ENCODE peak calls at places on chromosomes 4 and X, in six cellular contexts. One of them, this sample, is unnamed.

GRCh38 chr4:99210789-99211188 is 8.3 kb downstream of the ADH6 start:
- DNase-seq in retina: no peak
- DNase-seq in endothelial cell: no peak
- DNase-seq in fibroblast of lung: no peak
- DNase-seq in AG20443: no peak
- DNase-seq in anterior cingulate cortex: no peak
- DNase-seq in this sample: no peak

GRCh38 chrX:38110231-38110630 is 103.9 kb downstream of the SYTL5 start:
- DNase-seq in endothelial cell: no peak
- DNase-seq in anterior cingulate cortex: no peak
- DNase-seq in retina: no peak
- DNase-seq in AG20443: no peak
- DNase-seq in fibroblast of lung: no peak
- DNase-seq in this sample: no peak

GRCh38 chr4:184762100-184762499 is 28.2 kb upstream of the CENPU start:
- DNase-seq in endothelial cell: no peak
- DNase-seq in anterior cingulate cortex: no peak
- DNase-seq in AG20443: no peak
- DNase-seq in retina: no peak
- DNase-seq in fibroblast of lung: no peak
- DNase-seq in this sample: no peak

GRCh38 chrX:115337735-115338134 is 48.2 kb downstream of the LUZP4 start:
- DNase-seq in anterior cingulate cortex: no peak
- DNase-seq in retina: no peak
- DNase-seq in AG20443: peak
- DNase-seq in endothelial cell: no peak
- DNase-seq in fibroblast of lung: peak
- DNase-seq in this sample: no peak

GRCh38 chr4:76198411-76199237 is 15.0 kb downstream of the SCARB2 start:
- DNase-seq in anterior cingulate cortex: peak
- DNase-seq in endothelial cell: peak
- DNase-seq in retina: peak
- DNase-seq in AG20443: peak
- DNase-seq in fibroblast of lung: peak
- DNase-seq in this sample: peak

GRCh38 chrX:9785944-9786741 is at the start of gene SHROOM2:
- DNase-seq in retina: peak
- DNase-seq in fibroblast of lung: no peak
- DNase-seq in anterior cingulate cortex: no peak
- DNase-seq in endothelial cell: peak
- DNase-seq in AG20443: no peak
- DNase-seq in this sample: no peak

GRCh38 chrX:27445438-27445837 is 17.7 kb downstream of the PPP4R3C start:
- DNase-seq in fibroblast of lung: no peak
- DNase-seq in endothelial cell: no peak
- DNase-seq in retina: no peak
- DNase-seq in AG20443: no peak
- DNase-seq in anterior cingulate cortex: no peak
- DNase-seq in this sample: no peak

GRCh38 chr4:2652415-2653155 is 103.6 kb downstream of the TNIP2 start:
- DNase-seq in AG20443: no peak
- DNase-seq in anterior cingulate cortex: no peak
- DNase-seq in retina: no peak
- DNase-seq in endothelial cell: no peak
- DNase-seq in fibroblast of lung: no peak
- DNase-seq in this sample: peak

GRCh38 chr4:134952305-134952704 is 750.7 kb upstream of the PABPC4L start:
- DNase-seq in AG20443: no peak
- DNase-seq in retina: no peak
- DNase-seq in endothelial cell: no peak
- DNase-seq in anterior cingulate cortex: no peak
- DNase-seq in fibroblast of lung: no peak
- DNase-seq in this sample: no peak

GRCh38 chr4:61543976-61544375 is 343.9 kb downstream of the ADGRL3 start:
- DNase-seq in anterior cingulate cortex: no peak
- DNase-seq in AG20443: no peak
- DNase-seq in retina: no peak
- DNase-seq in endothelial cell: no peak
- DNase-seq in fibroblast of lung: no peak
- DNase-seq in this sample: no peak

GRCh38 chr4:48370260-48371134 is 29.2 kb downstream of the SLAIN2 start:
- DNase-seq in AG20443: no peak
- DNase-seq in anterior cingulate cortex: no peak
- DNase-seq in fibroblast of lung: no peak
- DNase-seq in retina: no peak
- DNase-seq in endothelial cell: no peak
- DNase-seq in this sample: no peak

GRCh38 chr4:40887690-40888089 is 137.9 kb downstream of the NSUN7 start:
- DNase-seq in endothelial cell: no peak
- DNase-seq in retina: no peak
- DNase-seq in fibroblast of lung: peak
- DNase-seq in anterior cingulate cortex: no peak
- DNase-seq in AG20443: peak
- DNase-seq in this sample: no peak

GRCh38 chr4:101066586-101066985 is 280.7 kb downstream of the PPP3CA start:
- DNase-seq in endothelial cell: no peak
- DNase-seq in fibroblast of lung: no peak
- DNase-seq in retina: peak
- DNase-seq in AG20443: no peak
- DNase-seq in anterior cingulate cortex: peak
- DNase-seq in this sample: peak

GRCh38 chr4:176002007-176002623 is 63.5 kb upstream of the WDR17 start:
- DNase-seq in fibroblast of lung: peak
- DNase-seq in retina: peak
- DNase-seq in anterior cingulate cortex: peak
- DNase-seq in AG20443: peak
- DNase-seq in endothelial cell: peak
- DNase-seq in this sample: peak

GRCh38 chrX:143633530-143634372 is 2.1 kb downstream of the SLITRK4 start:
- DNase-seq in anterior cingulate cortex: no peak
- DNase-seq in endothelial cell: peak
- DNase-seq in retina: peak
- DNase-seq in AG20443: peak
- DNase-seq in fibroblast of lung: no peak
- DNase-seq in this sample: no peak

GRCh38 chr4:41006141-41006540 is 208.2 kb downstream of the APBB2 start:
- DNase-seq in AG20443: no peak
- DNase-seq in retina: no peak
- DNase-seq in endothelial cell: no peak
- DNase-seq in fibroblast of lung: no peak
- DNase-seq in anterior cingulate cortex: no peak
- DNase-seq in this sample: no peak

GRCh38 chr4:68490826-68491457 is 43.7 kb downstream of the TMPRSS11E start:
- DNase-seq in retina: no peak
- DNase-seq in anterior cingulate cortex: no peak
- DNase-seq in AG20443: no peak
- DNase-seq in endothelial cell: no peak
- DNase-seq in fibroblast of lung: peak
- DNase-seq in this sample: no peak

GRCh38 chrX:140091276-140091886 is 126.1 kb upstream of the CXorf66 start:
- DNase-seq in anterior cingulate cortex: peak
- DNase-seq in retina: peak
- DNase-seq in fibroblast of lung: no peak
- DNase-seq in endothelial cell: peak
- DNase-seq in AG20443: peak
- DNase-seq in this sample: peak

GRCh38 chr4:19227701-19228100 is 1024.0 kb upstream of the SLIT2 start:
- DNase-seq in anterior cingulate cortex: no peak
- DNase-seq in fibroblast of lung: no peak
- DNase-seq in AG20443: peak
- DNase-seq in endothelial cell: no peak
- DNase-seq in retina: no peak
- DNase-seq in this sample: no peak

GRCh38 chr4:163681208-163681821 is 186.8 kb downstream of the TMA16 start:
- DNase-seq in AG20443: peak
- DNase-seq in endothelial cell: peak
- DNase-seq in fibroblast of lung: peak
- DNase-seq in anterior cingulate cortex: no peak
- DNase-seq in retina: no peak
- DNase-seq in this sample: no peak

GRCh38 chr4:55398461-55398860 is 2.7 kb downstream of the TMEM165 start:
- DNase-seq in endothelial cell: no peak
- DNase-seq in fibroblast of lung: peak
- DNase-seq in AG20443: no peak
- DNase-seq in anterior cingulate cortex: no peak
- DNase-seq in retina: no peak
- DNase-seq in this sample: no peak

This sample was measured in head of caudate nucleus.